ENCODE peak calls at places on chromosomes 13 and 19, in four cellular contexts. G is CD8-positive, alpha-beta memory T cell; O is stimulated activated CD8-positive, alpha-beta memory T cell treated with anti-CD3 and anti-CD28 coated beads, Interleukin-7, amount 100 ng/mL, for 1 hour; C is RWPE1. H is an unnamed sample.

GRCh38 chr13:113297370-113297871 is 382 bp downstream of the LAMP1 start:
- DNase-seq in O (peak), C (no peak), G (peak), H (no peak)

GRCh38 chr13:96338030-96338429 is 248.1 kb downstream of the HS6ST3 start:
- DNase-seq in C (no peak), O (no peak), G (no peak), H (no peak)

GRCh38 chr19:48121066-48121465 is 10.4 kb upstream of the PLA2G4C start:
- DNase-seq in O (no peak), C (no peak), G (no peak), H (no peak)

GRCh38 chr13:36858285-36858684 is 39.3 kb downstream of the RFXAP start:
- DNase-seq in G (no peak), O (no peak), C (peak), H (no peak)

GRCh38 chr19:22919946-22920345 is 83.0 kb downstream of the ZNF728 start:
- DNase-seq in O (no peak), G (no peak), C (no peak), H (no peak)

GRCh38 chr13:24306632-24307031 is 2.7 kb upstream of the C1QTNF9 start:
- DNase-seq in O (no peak), G (no peak), C (no peak), H (no peak)

GRCh38 chr19:55694656-55695491 is 19.8 kb downstream of the EPN1 start:
- DNase-seq in G (no peak), C (no peak), O (no peak), H (no peak)

GRCh38 chr19:35748106-35749020 is at the start of gene LIN37:
- DNase-seq in O (peak), C (peak), G (peak), H (peak)

GRCh38 chr19:47714339-47714738 is 1.1 kb downstream of the EHD2 start:
- DNase-seq in C (no peak), O (no peak), G (no peak), H (no peak)

GRCh38 chr13:67117010-67117550 is 113.1 kb downstream of the PCDH9 start:
- DNase-seq in O (no peak), G (no peak), C (no peak), H (no peak)

GRCh38 chr13:39016789-39017188 is 21.1 kb downstream of the PROSER1 start:
- DNase-seq in O (no peak), C (peak), G (no peak), H (no peak)

GRCh38 chr13:91400094-91400462 is 1.7 kb downstream of the GPC5 start:
- DNase-seq in G (no peak), O (no peak), C (no peak), H (no peak)

GRCh38 chr13:80877209-80877943 is 536.5 kb upstream of the SPRY2 start:
- DNase-seq in G (no peak), O (no peak), C (no peak), H (no peak)

GRCh38 chr19:49718511-49718910 is 27.6 kb downstream of the CPT1C start:
- DNase-seq in G (no peak), C (no peak), O (no peak), H (no peak)

GRCh38 chr13:85828094-85828684 is 29.0 kb upstream of the SLITRK6 start:
- DNase-seq in G (no peak), C (peak), O (no peak), H (no peak)

GRCh38 chr13:49356224-49356623 is 87.6 kb downstream of the CAB39L start:
- DNase-seq in C (no peak), G (no peak), O (no peak), H (no peak)

GRCh38 chr19:5113101-5113557 is 144.2 kb downstream of the KDM4B start:
- DNase-seq in O (no peak), G (no peak), C (no peak), H (no peak)

GRCh38 chr13:40518481-40518882 is 148.0 kb downstream of the FOXO1 start:
- DNase-seq in G (peak), C (no peak), O (no peak), H (peak)

GRCh38 chr19:6219592-6220290 is 60.0 kb downstream of the MLLT1 start:
- DNase-seq in O (no peak), C (no peak), G (no peak), H (no peak)

GRCh38 chr13:112672651-112673284 is 17.1 kb upstream of the ATP11A start:
- DNase-seq in C (no peak), G (no peak), O (no peak), H (no peak)

GRCh38 chr19:39341122-39341719 is 1.0 kb upstream of the SAMD4B start:
- DNase-seq in O (peak), G (no peak), C (no peak), H (no peak)

GRCh38 chr13:98923641-98924397 is 54.0 kb downstream of the DOCK9 start:
- DNase-seq in O (no peak), C (no peak), G (no peak), H (no peak)

GRCh38 chr13:99083976-99084375 is 106.1 kb upstream of the DOCK9 start:
- DNase-seq in G (no peak), C (no peak), O (no peak), H (no peak)

GRCh38 chr19:3383121-3383722 is 16.8 kb downstream of the NFIC start:
- DNase-seq in G (no peak), C (no peak), O (no peak), H (no peak)

GRCh38 chr19:1377176-1377964 is 6.3 kb upstream of the NDUFS7 start:
- DNase-seq in O (no peak), G (no peak), C (no peak), H (no peak)

GRCh38 chr19:23015660-23016059 is 12.7 kb upstream of the ZNF728 start:
- DNase-seq in O (no peak), C (no peak), G (no peak), H (no peak)

GRCh38 chr13:100394005-100394695 is 194.4 kb downstream of the GGACT start:
- DNase-seq in G (no peak), O (no peak), C (no peak), H (no peak)

GRCh38 chr13:46542833-46543232 is 10.1 kb upstream of the LRCH1 start:
- DNase-seq in C (no peak), O (no peak), G (no peak), H (no peak)

GRCh38 chr13:54174001-54174400 is 1145.4 kb downstream of the OLFM4 start:
- DNase-seq in O (no peak), G (no peak), C (no peak), H (no peak)

GRCh38 chr19:16957151-16957662 is 68.4 kb downstream of the F2RL3 start:
- DNase-seq in C (no peak), G (no peak), O (no peak), H (peak)

GRCh38 chr19:50352242-50352641 is 13.2 kb downstream of the NAPSA start:
- DNase-seq in G (no peak), O (no peak), C (no peak), H (no peak)

GRCh38 chr13:51152713-51153112 is 41.6 kb upstream of the C13orf42 start:
- DNase-seq in C (no peak), G (no peak), O (no peak), H (no peak)

GRCh38 chr13:112743451-112744305 is 53.8 kb downstream of the ATP11A start:
- DNase-seq in O (no peak), G (no peak), C (no peak), H (no peak)

GRCh38 chr13:93368705-93369104 is 142.1 kb downstream of the GPC6 start:
- DNase-seq in O (no peak), C (no peak), G (no peak), H (no peak)

GRCh38 chr13:113939129-113939904 is 34.6 kb downstream of the C13orf46 start:
- DNase-seq in C (no peak), O (no peak), G (no peak), H (no peak)

GRCh38 chr13:108860418-108860817 is 231.0 kb downstream of the MYO16 start:
- DNase-seq in C (no peak), O (no peak), G (no peak), H (no peak)

GRCh38 chr19:38710928-38711725 is 33.1 kb downstream of the CAPN12 start:
- DNase-seq in O (no peak), G (no peak), C (no peak), H (no peak)

GRCh38 chr13:29483211-29483610 is 112.3 kb downstream of the SLC7A1 start:
- DNase-seq in O (no peak), C (no peak), G (no peak), H (no peak)

H was measured in PC-9.